ENCODE peak calls at places on chromosomes 5 and 9, in four cellular contexts. One of them, this sample, is unnamed.

GRCh38 chr5:10432059-10433008 is 9.3 kb upstream of the ROPN1L start:
- DNase-seq in K562: no peak
- DNase-seq in GM12878: no peak
- DNase-seq in HCT116: no peak
- DNase-seq in this sample: no peak

GRCh38 chr9:70542339-70542931 is 128.0 kb upstream of the KLF9 start:
- DNase-seq in K562: no peak
- DNase-seq in GM12878: no peak
- DNase-seq in HCT116: no peak
- DNase-seq in this sample: no peak

GRCh38 chr9:75053869-75054268 is 25.8 kb upstream of the CARNMT1 start:
- DNase-seq in K562: no peak
- DNase-seq in GM12878: peak
- DNase-seq in HCT116: no peak
- DNase-seq in this sample: no peak

GRCh38 chr5:119212026-119212425 is 141.1 kb downstream of the DMXL1 start:
- DNase-seq in K562: no peak
- DNase-seq in GM12878: no peak
- DNase-seq in HCT116: no peak
- DNase-seq in this sample: no peak

GRCh38 chr9:14198049-14198448 is 115.9 kb downstream of the NFIB start:
- DNase-seq in K562: no peak
- DNase-seq in GM12878: no peak
- DNase-seq in HCT116: no peak
- DNase-seq in this sample: no peak

GRCh38 chr9:93895535-93895934 is 59.6 kb downstream of the BARX1 start:
- DNase-seq in K562: no peak
- DNase-seq in GM12878: no peak
- DNase-seq in HCT116: no peak
- DNase-seq in this sample: no peak

GRCh38 chr5:5658226-5658625 is 235.7 kb downstream of the ICE1 start:
- DNase-seq in K562: no peak
- DNase-seq in GM12878: peak
- DNase-seq in HCT116: no peak
- DNase-seq in this sample: peak

GRCh38 chr5:124639095-124639665 is 107.3 kb downstream of the ZNF608 start:
- DNase-seq in K562: no peak
- DNase-seq in GM12878: no peak
- DNase-seq in HCT116: no peak
- DNase-seq in this sample: no peak

GRCh38 chr5:146399446-146399845 is 47.7 kb upstream of the TCERG1 start:
- DNase-seq in K562: no peak
- DNase-seq in GM12878: no peak
- DNase-seq in HCT116: no peak
- DNase-seq in this sample: no peak

GRCh38 chr9:118595719-118596305 is 773.4 kb downstream of the BRINP1 start:
- DNase-seq in K562: no peak
- DNase-seq in GM12878: no peak
- DNase-seq in HCT116: no peak
- DNase-seq in this sample: peak

GRCh38 chr5:40171971-40172370 is 507.7 kb upstream of the PTGER4 start:
- DNase-seq in K562: no peak
- DNase-seq in GM12878: no peak
- DNase-seq in HCT116: no peak
- DNase-seq in this sample: no peak

GRCh38 chr9:35659340-35659739 is 1.2 kb downstream of the CCDC107 start:
- DNase-seq in K562: no peak
- DNase-seq in GM12878: no peak
- DNase-seq in HCT116: no peak
- DNase-seq in this sample: no peak

GRCh38 chr5:142779163-142779562 is 9.0 kb downstream of the ARHGAP26 start:
- DNase-seq in K562: no peak
- DNase-seq in GM12878: no peak
- DNase-seq in HCT116: no peak
- DNase-seq in this sample: no peak

GRCh38 chr5:33890147-33890546 is 1.6 kb downstream of the ADAMTS12 start:
- DNase-seq in K562: no peak
- DNase-seq in GM12878: no peak
- DNase-seq in HCT116: no peak
- DNase-seq in this sample: peak

DNA sequence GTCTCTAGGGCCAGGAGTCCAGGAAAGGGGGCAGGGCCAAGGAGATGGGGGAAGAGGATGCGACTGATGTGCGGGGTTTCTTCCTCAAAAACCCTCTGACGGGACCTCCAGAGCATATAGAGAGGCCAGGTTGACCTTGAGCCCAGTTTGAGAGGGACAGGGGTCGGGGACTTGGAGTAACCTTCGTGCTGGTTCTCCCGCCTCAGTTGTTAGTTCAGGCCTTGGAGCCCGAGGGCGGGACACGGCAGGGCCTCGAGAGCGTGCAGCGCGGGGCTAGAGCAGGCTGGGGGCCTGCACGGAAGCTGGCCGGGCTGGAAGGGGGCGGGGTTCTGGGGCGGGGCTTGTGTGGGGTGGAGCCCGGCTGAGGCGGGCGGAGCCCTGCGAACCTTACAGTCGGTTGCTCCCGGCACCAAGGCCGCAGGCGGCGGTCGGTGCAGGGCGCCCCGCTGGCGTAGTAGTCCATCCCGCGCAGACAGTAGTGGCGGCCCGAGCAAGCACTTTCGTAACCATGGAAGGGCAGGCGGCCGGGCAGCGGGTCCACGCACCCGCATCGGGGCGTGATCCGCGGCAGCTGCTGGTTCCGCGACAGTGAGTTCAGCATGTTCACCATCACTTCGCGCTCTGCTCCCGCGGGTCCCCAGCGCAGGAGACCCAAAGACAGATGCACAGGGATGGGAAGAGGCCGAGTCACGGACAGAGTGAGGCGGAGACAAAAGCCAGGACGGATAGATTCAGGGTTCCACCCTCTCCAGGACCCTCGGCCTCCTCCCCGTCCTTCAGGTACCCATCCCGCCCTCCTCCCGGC is 4.0 kb upstream of the MYORG start:
- DNase-seq in K562: peak
- DNase-seq in GM12878: no peak
- DNase-seq in HCT116: no peak
- DNase-seq in this sample: peak
- TF ChIP-seq JUND in K562: no peak
- TF ChIP-seq JUND in GM12878: no peak
- TF ChIP-seq JUND in HCT116: no peak
- TF ChIP-seq JUND in this sample: no peak

GRCh38 chr9:38154501-38155421 is 85.7 kb upstream of the SHB start:
- DNase-seq in K562: no peak
- DNase-seq in GM12878: no peak
- DNase-seq in HCT116: no peak
- DNase-seq in this sample: no peak
- TF ChIP-seq JUND in K562: no peak
- TF ChIP-seq JUND in GM12878: no peak
- TF ChIP-seq JUND in HCT116: no peak
- TF ChIP-seq JUND in this sample: no peak

GRCh38 chr5:83029912-83030311 is 47.3 kb downstream of the TMEM167A start:
- DNase-seq in K562: no peak
- DNase-seq in GM12878: no peak
- DNase-seq in HCT116: no peak
- DNase-seq in this sample: no peak
- TF ChIP-seq JUND in K562: no peak
- TF ChIP-seq JUND in GM12878: no peak
- TF ChIP-seq JUND in HCT116: no peak
- TF ChIP-seq JUND in this sample: no peak

GRCh38 chr5:80276186-80276585 is 20.3 kb upstream of the SERINC5 start:
- DNase-seq in K562: no peak
- DNase-seq in GM12878: no peak
- DNase-seq in HCT116: no peak
- DNase-seq in this sample: no peak
- TF ChIP-seq JUND in K562: no peak
- TF ChIP-seq JUND in GM12878: no peak
- TF ChIP-seq JUND in HCT116: no peak
- TF ChIP-seq JUND in this sample: no peak

GRCh38 chr5:168438349-168438748 is 47.9 kb upstream of the RARS1 start:
- DNase-seq in K562: no peak
- DNase-seq in GM12878: no peak
- DNase-seq in HCT116: no peak
- DNase-seq in this sample: no peak
- TF ChIP-seq JUND in K562: no peak
- TF ChIP-seq JUND in GM12878: no peak
- TF ChIP-seq JUND in HCT116: no peak
- TF ChIP-seq JUND in this sample: no peak

GRCh38 chr5:160259341-160259740 is 30.0 kb downstream of the FABP6 start:
- DNase-seq in K562: no peak
- DNase-seq in GM12878: no peak
- DNase-seq in HCT116: no peak
- DNase-seq in this sample: no peak

GRCh38 chr5:160262665-160263064 is 33.4 kb downstream of the FABP6 start:
- DNase-seq in K562: peak
- DNase-seq in GM12878: no peak
- DNase-seq in HCT116: no peak
- DNase-seq in this sample: no peak

GRCh38 chr5:160260006-160260775 is 30.9 kb downstream of the FABP6 start:
- DNase-seq in K562: no peak
- DNase-seq in GM12878: no peak
- DNase-seq in HCT116: no peak
- DNase-seq in this sample: no peak

GRCh38 chr5:160262151-160262550 is 32.8 kb downstream of the FABP6 start:
- DNase-seq in K562: no peak
- DNase-seq in GM12878: no peak
- DNase-seq in HCT116: no peak
- DNase-seq in this sample: no peak

DNA sequence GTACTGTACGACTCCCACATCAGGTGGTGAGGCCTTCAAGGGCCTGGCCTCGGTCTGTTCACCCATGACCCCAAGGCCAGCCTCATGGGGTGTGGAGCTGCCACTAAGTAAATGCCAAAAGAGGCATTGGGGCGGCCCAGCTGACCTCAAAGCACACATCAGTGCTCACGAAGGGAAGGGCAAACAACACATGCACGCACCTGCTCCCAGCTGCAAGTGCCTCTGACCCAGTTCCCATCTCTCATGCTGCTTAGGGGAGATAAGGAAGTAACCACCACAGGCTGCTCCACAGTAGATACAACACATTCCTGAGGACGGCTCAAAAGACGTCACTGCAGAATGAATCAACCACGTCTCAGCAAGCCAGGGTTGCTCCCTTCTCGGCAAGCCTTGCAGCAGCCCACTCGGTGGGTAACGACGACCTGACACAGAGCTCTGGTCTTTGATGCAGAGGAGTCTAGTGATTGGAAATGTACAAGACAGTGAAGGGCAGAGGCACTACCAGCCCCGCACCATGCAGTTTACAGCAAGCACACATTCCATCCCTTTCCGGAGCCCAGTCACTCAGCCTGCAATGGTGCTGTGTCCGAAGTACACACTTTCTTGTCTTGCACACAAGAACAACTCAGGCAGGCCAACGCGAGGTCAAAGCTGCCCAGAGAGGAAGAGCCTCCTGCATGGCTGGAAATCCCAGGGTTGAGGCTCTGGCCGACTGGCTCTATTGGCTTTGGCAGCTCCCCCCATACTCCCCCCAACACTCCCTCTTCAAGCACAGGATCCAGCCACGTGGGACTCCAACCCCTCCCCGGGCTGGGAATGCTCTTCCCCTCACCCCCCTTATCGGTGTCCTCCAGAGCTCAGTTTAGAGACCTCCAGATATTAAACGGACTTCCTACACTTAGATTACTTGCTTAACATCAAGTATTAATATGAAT is 31.8 kb downstream of the FABP6 start:
- DNase-seq in K562: peak
- DNase-seq in GM12878: no peak
- DNase-seq in HCT116: no peak
- DNase-seq in this sample: no peak
- TF ChIP-seq JUND in K562: peak
- TF ChIP-seq JUND in GM12878: no peak
- TF ChIP-seq JUND in HCT116: no peak
- TF ChIP-seq JUND in this sample: no peak

DNA sequence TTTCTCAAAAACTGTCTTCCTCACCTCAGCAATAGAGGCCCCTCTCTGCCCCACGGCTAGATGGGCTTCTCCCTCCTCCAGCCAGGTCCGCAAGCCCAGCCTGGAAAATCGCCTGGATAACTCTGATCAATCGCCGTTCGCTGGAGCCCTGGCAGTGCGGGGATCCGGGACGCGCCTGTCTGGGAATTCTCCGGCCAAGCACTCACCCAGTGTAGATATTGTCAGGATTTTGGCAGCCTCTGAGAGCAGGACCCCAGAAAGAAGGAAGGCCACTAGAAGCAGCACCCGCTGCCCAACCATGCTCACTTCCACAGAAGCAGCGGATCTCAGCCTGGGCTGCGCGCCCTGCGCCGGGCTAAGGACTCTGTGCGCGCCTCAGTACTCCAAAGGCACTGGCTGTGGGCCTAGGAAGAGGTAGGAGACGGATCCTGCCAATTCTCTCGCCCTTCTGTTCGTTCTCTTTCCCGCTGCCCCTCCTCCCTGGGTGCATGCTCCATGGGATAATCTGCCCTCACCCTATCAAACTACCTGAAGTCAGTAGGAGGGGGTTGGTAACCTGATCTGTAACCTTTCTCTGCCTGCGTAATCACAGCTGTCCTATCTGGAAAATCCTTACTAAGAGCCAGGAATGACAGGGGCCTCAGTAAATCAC is at the start of gene UGT3A1:
- DNase-seq in K562: no peak
- DNase-seq in GM12878: no peak
- DNase-seq in HCT116: no peak
- DNase-seq in this sample: no peak
- TF ChIP-seq JUND in K562: no peak
- TF ChIP-seq JUND in GM12878: no peak
- TF ChIP-seq JUND in HCT116: no peak
- TF ChIP-seq JUND in this sample: no peak